ENCODE peak calls at places on chromosome 19, in four cellular contexts. H is tibial nerve, Z is SJSA1, E is endodermal cell. V is an unnamed sample. For H3K4me1, the result is how much of the 10 kb centered on the place peaks cover.

GRCh38 chr19:3054972-3055740 is 7.1 kb downstream of the TLE5 start:
- DNase-seq in H (no peak), Z (peak), E (no peak), V (no peak)

GRCh38 chr19:38617764-38618589 is at the start of gene MAP4K1:
- DNase-seq in H (no peak), Z (no peak), E (peak), V (no peak)

GRCh38 chr19:19300613-19301012 is 19.7 kb downstream of the SUGP1 start:
- DNase-seq in H (no peak), Z (no peak), E (no peak), V (no peak)

GRCh38 chr19:6060600-6061391 is 49.5 kb downstream of the RFX2 start:
- DNase-seq in H (no peak), Z (no peak), E (peak), V (no peak)

GRCh38 chr19:5340637-5341447 is at the start of gene PTPRS:
- DNase-seq in H (peak), Z (peak), E (peak), V (peak)

GRCh38 chr19:10044390-10044789 is 31.1 kb downstream of the RDH8 start:
- DNase-seq in H (no peak), Z (no peak), E (no peak), V (no peak)

GRCh38 chr19:47539747-47540311 is 25.0 kb upstream of the NAPA start:
- DNase-seq in H (no peak), Z (no peak), E (no peak), V (no peak)

GRCh38 chr19:3368848-3369336 is 2.5 kb downstream of the NFIC start:
- DNase-seq in H (no peak), Z (peak), E (peak), V (no peak)

GRCh38 chr19:40803857-40804782 is 5.1 kb downstream of the EGLN2 start:
- DNase-seq in H (no peak), Z (no peak), E (peak), V (no peak)

GRCh38 chr19:33905473-33905936 is 108.8 kb downstream of the KCTD15 start:
- DNase-seq in H (no peak), Z (no peak), E (peak), V (no peak)

GRCh38 chr19:52297601-52298358 is 811 bp downstream of the ZNF480 start:
- DNase-seq in H (no peak), Z (no peak), E (peak), V (no peak)

GRCh38 chr19:6212403-6213265 is 67.1 kb downstream of the MLLT1 start:
- DNase-seq in H (no peak), Z (no peak), E (no peak), V (no peak)

GRCh38 chr19:2327773-2328400 is 499 bp downstream of the LSM7 start:
- DNase-seq in H (no peak), Z (peak), E (peak), V (no peak)

GRCh38 chr19:49677232-49677881 is at the start of gene PRMT1:
- DNase-seq in H (no peak), Z (no peak), E (no peak), V (peak)

GRCh38 chr19:51387924-51388389 is at the start of gene LIM2:
- DNase-seq in H (no peak), Z (no peak), E (no peak), V (no peak)

GRCh38 chr19:5254543-5254942 is 86.1 kb downstream of the PTPRS start:
- DNase-seq in H (no peak), Z (no peak), E (no peak), V (no peak)

GRCh38 chr19:40465025-40465780 is at the start of gene BLVRB:
- DNase-seq in H (no peak), Z (no peak), E (no peak), V (no peak)

GRCh38 chr19:19434483-19435045 is 29.1 kb downstream of the GATAD2A start:
- DNase-seq in H (peak), Z (no peak), E (no peak), V (peak)

GRCh38 chr19:3068071-3068470 is 5.8 kb upstream of the TLE5 start:
- DNase-seq in H (no peak), Z (no peak), E (no peak), V (peak)

GRCh38 chr19:58558066-58558622 is at the start of gene UBE2M:
- DNase-seq in H (no peak), Z (no peak), E (peak), V (no peak)

GRCh38 chr19:36685835-36686234 is 1.6 kb upstream of the ZNF567 start:
- DNase-seq in H (no peak), Z (no peak), E (no peak), V (no peak)

GRCh38 chr19:37227996-37228395 is 10.0 kb downstream of the ZNF383 start:
- DNase-seq in H (no peak), Z (no peak), E (peak), V (no peak)

GRCh38 chr19:39310558-39311311 is 9.9 kb downstream of the LRFN1 start:
- DNase-seq in H (no peak), Z (no peak), E (peak), V (no peak)

GRCh38 chr19:11587973-11588631 is 9.2 kb upstream of the ZNF627 start:
- DNase-seq in H (no peak), Z (no peak), E (no peak), V (no peak)

GRCh38 chr19:35085947-35086346 is 29.7 kb upstream of the FXYD3 start:
- DNase-seq in H (no peak), Z (no peak), E (no peak), V (no peak)

GRCh38 chr19:51354742-51355148 is 11.4 kb downstream of the ETFB start:
- DNase-seq in H (no peak), Z (peak), E (peak), V (no peak)

GRCh38 chr19:38667552-38668205 is 20.2 kb downstream of the ACTN4 start:
- DNase-seq in H (no peak), Z (peak), E (no peak), V (no peak)

GRCh38 chr19:1263198-1263597 is 5.9 kb upstream of the CIRBP start:
- DNase-seq in H (no peak), Z (no peak), E (no peak), V (no peak)

GRCh38 chr19:1266818-1267440 is 2.2 kb upstream of the CIRBP start:
- DNase-seq in H (no peak), Z (peak), E (peak), V (peak)

GRCh38 chr19:1266116-1266817 is 2.9 kb upstream of the CIRBP start:
- DNase-seq in H (no peak), Z (peak), E (peak), V (peak)

GRCh38 chr19:1265611-1266115 is 3.5 kb upstream of the CIRBP start:
- DNase-seq in H (no peak), Z (no peak), E (no peak), V (peak)

GRCh38 chr19:1264801-1265610 is 4.1 kb upstream of the CIRBP start:
- DNase-seq in H (no peak), Z (peak), E (peak), V (peak)
- H3K4me3 ChIP-seq in H (no peak), Z (no peak), E (no peak), V (no peak)

GRCh38 chr19:8459520-8460260 is 14.9 kb downstream of the HNRNPM start:
- DNase-seq in H (no peak), Z (peak), E (no peak), V (no peak)
- H3K27ac ChIP-seq in H (peak), Z (peak), E (no peak), V (peak)

GRCh38 chr19:16170134-16170533 is 3.2 kb downstream of the CIB3 start:
- DNase-seq in H (no peak), Z (no peak), E (no peak), V (no peak)
- H3K4me1 ChIP-seq in H (under half), Z (under half), E (under half), V (under half)

GRCh38 chr19:44747739-44748425 is 626 bp upstream of the BCL3 start:
- DNase-seq in H (no peak), Z (peak), E (peak), V (peak)

GRCh38 chr19:44745386-44745831 is 3.1 kb upstream of the BCL3 start:
- DNase-seq in H (peak), Z (peak), E (peak), V (peak)

GRCh38 chr19:44746946-44747738 is 1.4 kb upstream of the BCL3 start:
- DNase-seq in H (peak), Z (peak), E (peak), V (peak)

GRCh38 chr19:44746616-44746945 is 1.9 kb upstream of the BCL3 start:
- DNase-seq in H (no peak), Z (no peak), E (no peak), V (no peak)

GRCh38 chr19:44745887-44746600 is 2.5 kb upstream of the BCL3 start:
- DNase-seq in H (no peak), Z (no peak), E (no peak), V (no peak)
- H3K4me3 ChIP-seq in H (no peak), Z (no peak), E (no peak), V (no peak)

GRCh38 chr19:8194528-8195275 is 14.5 kb upstream of the CERS4 start:
- DNase-seq in H (no peak), Z (no peak), E (peak), V (no peak)
- H3K27ac ChIP-seq in H (no peak), Z (no peak), E (no peak), V (no peak)

GRCh38 chr19:27752530-27753184 is 1460.3 kb downstream of the UQCRFS1 start:
- DNase-seq in H (no peak), Z (no peak), E (no peak), V (no peak)
- H3K4me1 ChIP-seq in H (under half), Z (under half), E (under half), V (under half)

GRCh38 chr19:28386080-28386869 is 826.7 kb downstream of the UQCRFS1 start:
- DNase-seq in H (no peak), Z (no peak), E (no peak), V (no peak)

GRCh38 chr19:28388988-28389387 is 824.0 kb downstream of the UQCRFS1 start:
- DNase-seq in H (no peak), Z (no peak), E (no peak), V (no peak)

DNA sequence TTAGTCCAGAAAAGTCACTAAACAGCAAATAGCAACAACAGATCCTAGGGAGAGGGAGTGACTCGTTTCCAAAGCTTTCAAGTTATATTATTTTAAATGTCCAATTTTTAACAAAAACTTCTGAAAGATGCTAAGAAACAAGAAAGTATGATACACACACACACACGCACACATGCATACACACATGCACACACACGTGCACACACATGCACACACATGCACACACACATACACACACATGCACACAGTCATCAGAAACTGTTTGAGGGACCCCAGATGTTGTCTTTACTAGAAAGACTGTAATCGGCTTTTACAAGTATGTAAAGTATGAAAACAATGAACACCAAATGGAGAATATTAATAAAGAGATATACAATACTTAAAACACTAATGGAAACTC is 825.4 kb downstream of the UQCRFS1 start:
- DNase-seq in H (no peak), Z (no peak), E (no peak), V (no peak)
- H3K4me3 ChIP-seq in H (no peak), Z (no peak), E (no peak), V (no peak)

V was measured in gastrocnemius medialis.